ENCODE peak calls at places on chromosome 19, in five cellular contexts. B is GM23248, P is trophoblast cell, T is fibroblast of lung, H is mammary epithelial cell. W is an unnamed sample.
A peak's percentile ranks its signal among the peaks of the same experiment; 100 is the strongest.

GRCh38 chr19:18848860-18849661 is 17.3 kb downstream of the UPF1 start:
- DNase-seq in P (no peak), T (peak; percentile 67), B (peak; percentile 92), H (peak; percentile 54), W (no peak)

GRCh38 chr19:42540071-42540553 is 11.8 kb upstream of the CEACAM1 start:
- DNase-seq in H (no peak), B (peak; percentile 21), T (peak; percentile 12), P (no peak), W (no peak)

GRCh38 chr19:42306646-42307045 is 4.2 kb upstream of the PAFAH1B3 start:
- DNase-seq in T (no peak), P (no peak), B (no peak), H (no peak), W (no peak)

GRCh38 chr19:4453232-4454179 is 4.1 kb downstream of the UBXN6 start:
- DNase-seq in P (no peak), T (no peak), H (no peak), B (no peak), W (no peak)

GRCh38 chr19:4366666-4367335 is 23.4 kb downstream of the MPND start:
- DNase-seq in T (no peak), P (no peak), B (no peak), H (no peak), W (no peak)

GRCh38 chr19:1567116-1567847 is 843 bp downstream of the MEX3D start:
- DNase-seq in T (no peak), P (no peak), H (no peak), B (peak; percentile 81), W (no peak)

GRCh38 chr19:29837448-29837961 is 25.7 kb downstream of the CCNE1 start:
- DNase-seq in T (no peak), B (no peak), P (no peak), H (no peak), W (no peak)

GRCh38 chr19:290539-291521 is at the start of gene PLPP2:
- DNase-seq in B (peak; percentile 57), H (peak; percentile 78), P (peak; percentile 48), T (peak; percentile 23), W (no peak)

GRCh38 chr19:56595548-56595899 is 422 bp downstream of the ZNF71 start:
- DNase-seq in B (no peak), P (no peak), H (no peak), T (no peak), W (no peak)

GRCh38 chr19:45059258-45059965 is 16.9 kb downstream of the ZNF296 start:
- DNase-seq in P (peak; percentile 80), H (peak; percentile 70), T (peak; percentile 78), B (peak; percentile 82), W (peak; percentile 76)

GRCh38 chr19:35247526-35248309 is 1.1 kb upstream of the LSR start:
- DNase-seq in T (no peak), P (peak; percentile 97), H (peak; percentile 96), B (no peak), W (peak; percentile 91)

GRCh38 chr19:10183926-10184325 is 10.8 kb downstream of the DNMT1 start:
- DNase-seq in T (no peak), H (no peak), B (no peak), P (no peak), W (no peak)

GRCh38 chr19:33441277-33441699 is 67.8 kb downstream of the CEBPG start:
- DNase-seq in H (no peak), B (no peak), T (no peak), P (no peak), W (no peak)

GRCh38 chr19:44696939-44697669 is 1.8 kb upstream of the CEACAM16 start:
- DNase-seq in T (no peak), H (no peak), B (no peak), P (no peak), W (no peak)

GRCh38 chr19:18799389-18799970 is 8.4 kb upstream of the COMP start:
- DNase-seq in B (no peak), T (no peak), H (no peak), P (no peak), W (no peak)

GRCh38 chr19:13784731-13785452 is 10.4 kb upstream of the ZSWIM4 start:
- DNase-seq in P (peak; percentile 79), T (peak; percentile 70), H (peak; percentile 37), B (peak; percentile 88), W (peak; percentile 71)

GRCh38 chr19:54273811-54274210 is 7.1 kb downstream of the LILRB2 start:
- DNase-seq in H (no peak), B (no peak), P (no peak), T (no peak), W (no peak)

GRCh38 chr19:41351339-41352245 is 2.1 kb downstream of the TGFB1 start:
- DNase-seq in T (no peak), H (peak; percentile 72), B (peak; percentile 84), P (peak; percentile 53), W (peak; percentile 73)

GRCh38 chr19:2014731-2015610 is 543 bp downstream of the BTBD2 start:
- DNase-seq in H (no peak), B (peak; percentile 67), T (no peak), P (no peak), W (no peak)

GRCh38 chr19:43525836-43526771 is 897 bp downstream of the ETHE1 start:
- DNase-seq in P (peak; percentile 48), B (peak; percentile 64), H (peak; percentile 21), T (no peak), W (peak; percentile 26)

GRCh38 chr19:13018037-13018914 is 23.0 kb downstream of the NFIX start:
- DNase-seq in P (no peak), T (peak; percentile 60), H (peak; percentile 60), B (peak; percentile 77), W (no peak)

GRCh38 chr19:870963-871401 is 11.5 kb downstream of the CFD start:
- DNase-seq in T (peak; percentile 78), P (no peak), B (no peak), H (no peak), W (no peak)

GRCh38 chr19:55460670-55461258 is 678 bp downstream of the ISOC2 start:
- DNase-seq in T (peak; percentile 82), P (peak; percentile 26), B (peak; percentile 89), H (peak; percentile 42), W (peak; percentile 67)

GRCh38 chr19:2278504-2279158 is 3.3 kb downstream of the PEAK3 start:
- DNase-seq in H (no peak), P (no peak), T (no peak), B (peak; percentile 16), W (no peak)

DNA sequence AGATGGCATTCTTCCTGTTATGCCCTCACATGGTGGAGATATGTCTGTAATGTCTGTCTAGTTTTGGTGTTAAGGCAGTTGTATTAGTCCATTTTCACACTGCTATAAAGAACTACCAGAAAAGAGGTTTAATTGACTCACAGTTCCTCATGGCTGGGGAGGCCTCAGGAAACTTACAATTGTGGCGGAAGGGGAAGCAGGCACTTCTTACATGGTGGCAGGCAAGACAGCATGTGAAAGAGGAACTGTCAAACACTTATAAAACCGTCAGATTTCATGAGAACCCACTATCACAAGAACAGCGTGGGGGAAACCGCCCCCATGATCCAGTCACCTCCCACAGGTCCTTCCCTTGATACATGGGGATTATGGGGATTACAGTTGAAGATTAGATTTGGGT is 3.2 kb downstream of the ZNF441 start:
- DNase-seq in H (no peak), P (no peak), T (no peak), B (no peak), W (no peak)
- H3K79me2 ChIP-seq in H (no peaks in the 10 kb centered on the region), P (peaks cover 4% of the 10 kb centered on the region), T (peaks cover 20% of the 10 kb centered on the region), B (peaks cover 70% of the 10 kb centered on the region), W (no peaks in the 10 kb centered on the region)

GRCh38 chr19:46844067-46844489 is 6.6 kb downstream of the AP2S1 start:
- DNase-seq in T (no peak), P (peak; percentile 93), H (no peak), B (no peak), W (no peak)
- H3K79me2 ChIP-seq in T (peaks cover 28% of the 10 kb centered on the region), P (peaks cover 1% of the 10 kb centered on the region), H (peaks cover 60% of the 10 kb centered on the region), B (peaks cover 82% of the 10 kb centered on the region), W (peaks cover 45% of the 10 kb centered on the region)

GRCh38 chr19:38196245-38196837 is 27.7 kb downstream of the DPF1 start:
- DNase-seq in T (no peak), P (no peak), H (no peak), B (no peak), W (no peak)

GRCh38 chr19:38197937-38198704 is 25.9 kb downstream of the DPF1 start:
- DNase-seq in P (no peak), T (no peak), B (no peak), H (no peak), W (no peak)

GRCh38 chr19:38195237-38195636 is 28.8 kb downstream of the DPF1 start:
- DNase-seq in P (no peak), H (no peak), T (no peak), B (no peak), W (no peak)

GRCh38 chr19:38199340-38199739 is 24.7 kb downstream of the DPF1 start:
- DNase-seq in P (no peak), T (no peak), B (no peak), H (no peak), W (no peak)

DNA sequence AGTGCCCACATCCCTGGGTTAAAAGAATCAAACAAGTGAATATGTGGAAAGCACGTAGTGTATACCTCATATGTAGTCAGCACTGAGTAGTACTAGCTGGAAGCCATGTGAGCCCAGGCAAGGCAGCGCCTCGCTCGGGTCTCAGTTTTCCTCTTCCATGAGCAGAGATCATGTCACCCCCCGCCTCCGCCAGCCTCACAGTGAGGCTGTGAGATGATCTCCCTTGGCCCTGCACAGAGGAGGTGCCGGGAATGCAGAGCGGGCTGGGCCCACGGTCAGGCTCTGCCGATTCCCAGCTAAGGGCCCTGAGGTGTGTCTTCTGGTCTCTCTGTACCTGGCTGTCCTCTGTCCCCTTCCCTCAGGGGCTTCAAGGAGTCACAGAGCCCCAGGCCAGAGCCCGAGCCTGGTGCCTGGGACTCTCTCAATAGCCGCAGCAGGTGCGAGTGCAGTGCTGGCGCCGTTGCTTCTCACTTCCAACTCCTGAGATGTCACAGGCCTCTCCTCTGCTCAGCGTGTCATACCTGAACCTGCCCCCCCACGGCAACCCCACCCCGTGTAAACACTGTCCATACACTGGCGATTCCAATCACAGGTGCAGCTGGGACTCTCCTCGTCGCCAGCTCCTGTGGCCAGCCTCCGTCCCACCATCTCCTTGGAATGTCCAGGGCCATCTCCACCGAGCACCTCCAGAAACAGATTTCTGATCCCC is 26.9 kb downstream of the DPF1 start:
- DNase-seq in H (no peak), P (no peak), T (no peak), B (no peak), W (no peak)
- H3K79me2 ChIP-seq in H (no peaks in the 10 kb centered on the region), P (no peaks in the 10 kb centered on the region), T (no peaks in the 10 kb centered on the region), B (no peaks in the 10 kb centered on the region), W (no peaks in the 10 kb centered on the region)

GRCh38 chr19:6787393-6787792 is 14.9 kb downstream of the VAV1 start:
- DNase-seq in B (no peak), P (no peak), T (no peak), H (no peak), W (no peak)

GRCh38 chr19:6793411-6793810 is 20.9 kb downstream of the VAV1 start:
- DNase-seq in T (no peak), H (no peak), P (no peak), B (no peak), W (no peak)

GRCh38 chr19:6790194-6791128 is 18.0 kb downstream of the VAV1 start:
- DNase-seq in B (no peak), T (no peak), H (no peak), P (no peak), W (no peak)

GRCh38 chr19:6791237-6791636 is 18.7 kb downstream of the VAV1 start:
- DNase-seq in H (no peak), P (no peak), B (no peak), T (no peak), W (no peak)

DNA sequence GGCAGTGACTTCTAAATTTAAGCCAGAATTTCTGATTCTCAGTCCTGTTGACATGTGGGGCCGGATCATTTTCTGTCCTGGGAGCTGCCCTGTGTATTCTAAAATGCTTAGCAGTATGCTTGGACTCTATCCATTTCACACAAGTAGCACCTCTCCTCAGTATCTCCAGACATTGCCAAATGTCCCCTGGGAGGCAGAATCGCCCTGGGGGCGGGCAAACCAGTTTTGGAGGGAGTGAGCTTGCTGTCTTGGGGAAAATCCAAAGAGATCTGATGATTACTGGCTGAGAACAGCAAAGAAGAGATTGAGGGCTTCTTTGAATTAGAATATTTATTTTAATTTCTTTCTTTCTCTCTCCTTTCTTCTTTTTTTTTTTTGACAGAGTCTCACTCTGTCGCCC is 16.4 kb downstream of the VAV1 start:
- DNase-seq in P (peak; percentile 78), B (no peak), T (no peak), H (no peak), W (peak; percentile 42)
- H3K79me2 ChIP-seq in P (no peaks in the 10 kb centered on the region), B (no peaks in the 10 kb centered on the region), T (no peaks in the 10 kb centered on the region), H (no peaks in the 10 kb centered on the region), W (no peaks in the 10 kb centered on the region)

W was measured in PC-9.